ENCODE peak calls at places on chromosome 19, in five cellular contexts. B, P, C, V and D are unnamed samples.

GRCh38 chr19:58054792-58055482 is 4.1 kb upstream of the ZNF135 start:
- DNase-seq in B (no peak), C (no peak), P (peak), V (peak), D (no peak)

GRCh38 chr19:1045247-1045603 is 5.3 kb downstream of the ABCA7 start:
- DNase-seq in C (no peak), B (no peak), V (peak), P (no peak), D (peak)

GRCh38 chr19:32231691-32232090 is 113.7 kb upstream of the ZNF507 start:
- DNase-seq in V (no peak), B (no peak), P (no peak), C (no peak), D (no peak)

GRCh38 chr19:52748336-52748950 is 13.6 kb upstream of the ZNF611 start:
- DNase-seq in B (no peak), V (peak), C (no peak), P (no peak), D (peak)

GRCh38 chr19:12974301-12975220 is 5.2 kb downstream of the DAND5 start:
- DNase-seq in V (no peak), P (no peak), B (no peak), C (no peak), D (no peak)

GRCh38 chr19:36748431-36749275 is 24.0 kb downstream of the ZNF850 start:
- DNase-seq in C (no peak), P (no peak), V (no peak), B (no peak), D (no peak)

GRCh38 chr19:16497042-16497441 is 848 bp downstream of the C19orf44 start:
- DNase-seq in V (no peak), C (no peak), P (no peak), B (no peak), D (no peak)

GRCh38 chr19:45767881-45768643 is 990 bp downstream of the SIX5 start:
- DNase-seq in P (peak), B (peak), C (no peak), V (peak), D (peak)

GRCh38 chr19:52366414-52366824 is 3.3 kb upstream of the ZNF880 start:
- DNase-seq in P (no peak), C (no peak), V (no peak), B (no peak), D (no peak)

GRCh38 chr19:42401365-42402303 is 11.5 kb upstream of the CNFN start:
- DNase-seq in B (peak), C (peak), V (peak), P (peak), D (peak)

GRCh38 chr19:38070573-38070972 is 153.4 kb downstream of the DPF1 start:
- DNase-seq in C (peak), V (peak), B (no peak), P (peak), D (no peak)

GRCh38 chr19:46916971-46917370 is 56.2 kb downstream of the ARHGAP35 start:
- DNase-seq in B (no peak), C (no peak), P (no peak), V (no peak), D (peak)

GRCh38 chr19:8366121-8366581 is 2.2 kb downstream of the ANGPTL4 start:
- DNase-seq in P (no peak), V (no peak), B (no peak), C (no peak), D (no peak)
- H3K4me3 ChIP-seq in P (peak), V (no peak), B (no peak), C (no peak), D (no peak)

GRCh38 chr19:10344780-10345179 is 5.4 kb upstream of the ICAM3 start:
- DNase-seq in P (peak), B (no peak), V (no peak), C (peak), D (no peak)
- TF ChIP-seq CTCF in P (no peak), B (no peak), V (no peak), C (no peak), D (no peak)

GRCh38 chr19:4059931-4060620 is 6.6 kb downstream of the ZBTB7A start:
- DNase-seq in V (peak), B (peak), C (no peak), P (no peak), D (peak)

GRCh38 chr19:4061683-4062575 is 4.8 kb downstream of the ZBTB7A start:
- DNase-seq in B (peak), P (no peak), C (no peak), V (peak), D (no peak)

GRCh38 chr19:4060621-4061177 is 6.0 kb downstream of the ZBTB7A start:
- DNase-seq in P (no peak), C (no peak), B (no peak), V (no peak), D (no peak)

GRCh38 chr19:4062576-4063368 is 3.9 kb downstream of the ZBTB7A start:
- DNase-seq in P (no peak), B (no peak), C (no peak), V (no peak), D (no peak)

GRCh38 chr19:4061178-4061682 is 5.5 kb downstream of the ZBTB7A start:
- DNase-seq in C (no peak), V (peak), P (no peak), B (peak), D (peak)
- H3K4me3 ChIP-seq in C (peak), V (peak), P (no peak), B (peak), D (peak)

GRCh38 chr19:10155834-10156233 is 36.1 kb upstream of the EIF3G start:
- DNase-seq in B (no peak), P (no peak), C (no peak), V (peak), D (no peak)
- TF ChIP-seq CTCF in B (no peak), P (no peak), C (no peak), V (no peak), D (no peak)

GRCh38 chr19:35300340-35300649 is 8.3 kb downstream of the MAG start:
- DNase-seq in V (no peak), B (no peak), C (no peak), P (no peak), D (no peak)
- H3K4me3 ChIP-seq in V (no peak), B (no peak), C (no peak), P (no peak), D (no peak)

DNA sequence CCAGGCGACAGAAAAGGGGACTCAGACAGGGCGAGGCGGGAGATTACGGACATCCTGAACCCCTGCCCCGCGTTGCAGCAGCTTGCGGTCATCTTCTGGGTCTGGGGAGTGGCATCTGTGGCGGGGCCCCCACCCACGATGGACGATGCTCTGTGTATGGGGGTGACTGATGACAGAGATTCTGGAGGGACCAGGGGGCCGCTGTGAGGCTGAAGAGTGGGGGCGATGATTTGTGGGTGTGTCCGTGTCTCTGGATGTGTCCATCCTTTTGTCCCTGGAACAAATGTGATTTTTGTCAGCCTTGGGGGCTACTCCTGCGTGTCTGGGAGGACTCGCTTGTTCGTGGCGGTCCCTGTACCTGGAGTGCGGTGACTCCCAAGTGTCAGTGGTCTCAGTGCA is 17.7 kb downstream of the ZNF77 start:
- DNase-seq in P (no peak), V (no peak), C (no peak), B (no peak), D (no peak)
- TF ChIP-seq CTCF in P (no peak), V (no peak), C (no peak), B (no peak), D (no peak)

GRCh38 chr19:8262431-8262830 is 45.7 kb downstream of the CD320 start:
- DNase-seq in C (no peak), B (peak), P (no peak), V (no peak), D (no peak)

GRCh38 chr19:8259922-8260247 is 48.3 kb downstream of the CD320 start:
- DNase-seq in P (no peak), B (no peak), C (no peak), V (no peak), D (no peak)

GRCh38 chr19:8261347-8261746 is 46.8 kb downstream of the CD320 start:
- DNase-seq in C (no peak), V (no peak), B (no peak), P (no peak), D (no peak)

GRCh38 chr19:8259142-8259921 is 48.8 kb downstream of the CD320 start:
- DNase-seq in V (no peak), P (no peak), B (no peak), C (no peak), D (no peak)

GRCh38 chr19:8261881-8262280 is 46.3 kb downstream of the CD320 start:
- DNase-seq in V (no peak), B (peak), C (no peak), P (no peak), D (no peak)
- H3K4me3 ChIP-seq in V (no peak), B (no peak), C (no peak), P (no peak), D (no peak)